ENCODE peak calls at places on chromosome 20, in eight cellular contexts. E is heart right ventricle, O is PC-9, M is epithelial cell of esophagus, R is H1, B is prostate gland, D is body of pancreas, I is GM23338. U is an unnamed sample.

GRCh38 chr20:24470782-24471582 is 1.6 kb downstream of the SYNDIG1 start:
- DNase-seq in I (peak; percentile 68), O (no peak), B (no peak), E (no peak), R (no peak), M (peak; percentile 14), D (no peak), U (no peak)

GRCh38 chr20:45685896-45686295 is 15.9 kb upstream of the WFDC11 start:
- DNase-seq in O (no peak), I (peak; percentile 68), M (peak; percentile 35), R (peak; percentile 19), E (no peak), B (no peak), D (no peak), U (no peak)

GRCh38 chr20:41308726-41309413 is 8.7 kb downstream of the ZHX3 start:
- DNase-seq in I (no peak), R (no peak), M (no peak), D (no peak), O (peak; percentile 55), E (no peak), B (no peak), U (no peak)

GRCh38 chr20:11234181-11234969 is 560.6 kb upstream of the JAG1 start:
- DNase-seq in O (no peak), M (no peak), R (no peak), I (no peak), B (no peak), D (no peak), E (no peak), U (no peak)

GRCh38 chr20:37438464-37439222 is 82.4 kb upstream of the NNAT start:
- DNase-seq in E (no peak), R (no peak), O (no peak), I (no peak), B (no peak), M (no peak), D (no peak), U (no peak)

GRCh38 chr20:17953935-17954334 is 14.7 kb downstream of the SNX5 start:
- DNase-seq in B (no peak), D (no peak), O (no peak), I (no peak), M (no peak), E (no peak), R (no peak), U (no peak)

GRCh38 chr20:39623584-39624234 is 661.6 kb downstream of the DHX35 start:
- DNase-seq in B (no peak), O (peak; percentile 21), R (no peak), D (no peak), M (peak; percentile 63), I (no peak), E (no peak), U (no peak)

GRCh38 chr20:878511-879307 is 37.4 kb downstream of the ANGPT4 start:
- DNase-seq in E (no peak), B (no peak), R (no peak), I (peak; percentile 84), D (no peak), M (peak; percentile 52), O (no peak), U (no peak)

GRCh38 chr20:21117521-21117920 is 8.4 kb upstream of the KIZ start:
- DNase-seq in R (no peak), I (no peak), E (no peak), O (no peak), B (no peak), M (no peak), D (no peak), U (no peak)

GRCh38 chr20:33470866-33471265 is 19.0 kb upstream of the CBFA2T2 start:
- DNase-seq in R (no peak), B (no peak), E (no peak), M (no peak), I (no peak), D (no peak), O (no peak), U (no peak)

GRCh38 chr20:33470457-33470856 is 19.4 kb upstream of the CBFA2T2 start:
- DNase-seq in E (no peak), D (no peak), R (no peak), B (no peak), M (no peak), O (no peak), I (no peak), U (no peak)

GRCh38 chr20:33474963-33475362 is 14.9 kb upstream of the CBFA2T2 start:
- DNase-seq in I (no peak), D (no peak), R (no peak), E (no peak), M (no peak), B (no peak), O (no peak), U (no peak)

GRCh38 chr20:33474097-33474846 is 15.6 kb upstream of the CBFA2T2 start:
- DNase-seq in E (no peak), R (no peak), D (no peak), I (no peak), O (no peak), M (no peak), B (no peak), U (no peak)

DNA sequence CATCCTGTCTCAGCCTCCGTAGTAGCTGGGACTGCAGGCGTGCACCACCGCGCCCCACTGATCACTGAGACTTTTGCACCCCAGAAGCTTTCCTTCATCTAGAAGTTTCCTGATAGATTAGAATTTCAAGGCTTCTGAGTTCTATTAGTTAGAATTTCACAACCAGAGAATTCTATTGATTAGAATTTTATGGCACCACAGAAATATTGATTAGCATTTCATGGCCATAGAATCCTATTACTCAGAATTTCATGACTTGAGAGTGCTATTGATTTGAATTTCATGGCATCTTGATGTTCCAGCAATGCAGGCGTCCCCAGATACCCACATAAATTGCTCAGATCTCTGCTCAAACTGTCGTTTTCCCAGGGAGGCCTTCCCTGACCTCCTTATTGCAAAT is 17.0 kb upstream of the CBFA2T2 start:
- DNase-seq in I (no peak), B (no peak), E (no peak), R (no peak), M (no peak), O (no peak), D (no peak), U (no peak)
- H3K4me3 ChIP-seq in I (no peak overlapping the region), B (no peak overlapping the region), E (no peak overlapping the region), R (no peak overlapping the region), M (no peak overlapping the region), O (no peak overlapping the region), D (no peak overlapping the region), U (no peak overlapping the region)

DNA sequence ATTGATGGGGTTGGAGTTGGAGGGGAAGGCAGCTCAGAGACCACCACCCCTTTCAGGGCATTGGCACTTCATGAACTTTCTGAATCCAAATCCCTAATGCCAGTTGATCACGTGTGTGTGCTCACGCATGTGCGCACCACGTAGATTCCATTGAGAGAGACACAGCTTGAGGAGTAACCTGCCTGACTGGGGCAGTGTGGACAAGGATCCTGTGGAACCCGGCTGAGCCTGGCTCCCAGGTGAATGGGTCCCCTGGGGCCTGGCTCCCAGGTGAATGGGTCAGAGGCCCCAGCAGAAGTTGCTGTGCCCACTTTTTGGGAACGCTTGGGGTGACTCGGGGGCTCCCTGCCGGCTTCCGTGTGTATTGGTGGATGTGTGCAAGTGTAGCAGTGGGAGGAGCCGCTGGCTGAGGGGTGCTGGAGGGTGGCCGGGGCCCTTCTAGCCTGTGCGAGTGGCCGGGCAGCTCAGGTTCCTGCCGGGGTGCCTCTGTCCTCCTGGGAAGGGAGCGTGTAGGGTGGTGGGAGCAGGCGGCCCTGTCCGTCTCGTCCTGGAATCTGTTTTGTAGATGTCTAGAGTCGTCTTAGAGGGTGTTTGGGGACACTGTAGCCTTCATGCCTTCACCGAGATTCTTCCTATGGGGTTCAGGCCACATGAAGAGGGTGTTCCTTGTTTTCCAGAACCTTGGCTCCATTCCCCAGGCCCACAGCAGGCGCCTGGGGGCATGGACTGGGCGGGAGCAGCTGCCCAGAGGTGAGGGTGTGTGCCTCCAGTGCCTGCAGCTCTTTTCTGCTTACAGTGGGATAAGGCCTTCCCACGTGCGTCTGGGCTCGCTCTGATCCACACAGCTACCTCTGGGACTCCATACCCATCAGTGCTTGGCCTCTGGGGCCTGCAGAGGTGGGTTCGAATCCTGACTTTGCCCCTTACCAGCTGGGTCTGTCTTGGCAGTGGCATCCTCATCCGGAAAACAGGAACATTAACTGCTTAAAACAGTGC is 3.2 kb downstream of the RBM38 start:
- DNase-seq in I (no peak), B (no peak), E (no peak), M (no peak), R (no peak), D (no peak), O (no peak), U (no peak)
- H3K4me3 ChIP-seq in I (no peak overlapping the region), B (no peak overlapping the region), E (no peak overlapping the region), M (no peak overlapping the region), R (no peak overlapping the region), D (no peak overlapping the region), O (no peak overlapping the region), U (no peak overlapping the region)

DNA sequence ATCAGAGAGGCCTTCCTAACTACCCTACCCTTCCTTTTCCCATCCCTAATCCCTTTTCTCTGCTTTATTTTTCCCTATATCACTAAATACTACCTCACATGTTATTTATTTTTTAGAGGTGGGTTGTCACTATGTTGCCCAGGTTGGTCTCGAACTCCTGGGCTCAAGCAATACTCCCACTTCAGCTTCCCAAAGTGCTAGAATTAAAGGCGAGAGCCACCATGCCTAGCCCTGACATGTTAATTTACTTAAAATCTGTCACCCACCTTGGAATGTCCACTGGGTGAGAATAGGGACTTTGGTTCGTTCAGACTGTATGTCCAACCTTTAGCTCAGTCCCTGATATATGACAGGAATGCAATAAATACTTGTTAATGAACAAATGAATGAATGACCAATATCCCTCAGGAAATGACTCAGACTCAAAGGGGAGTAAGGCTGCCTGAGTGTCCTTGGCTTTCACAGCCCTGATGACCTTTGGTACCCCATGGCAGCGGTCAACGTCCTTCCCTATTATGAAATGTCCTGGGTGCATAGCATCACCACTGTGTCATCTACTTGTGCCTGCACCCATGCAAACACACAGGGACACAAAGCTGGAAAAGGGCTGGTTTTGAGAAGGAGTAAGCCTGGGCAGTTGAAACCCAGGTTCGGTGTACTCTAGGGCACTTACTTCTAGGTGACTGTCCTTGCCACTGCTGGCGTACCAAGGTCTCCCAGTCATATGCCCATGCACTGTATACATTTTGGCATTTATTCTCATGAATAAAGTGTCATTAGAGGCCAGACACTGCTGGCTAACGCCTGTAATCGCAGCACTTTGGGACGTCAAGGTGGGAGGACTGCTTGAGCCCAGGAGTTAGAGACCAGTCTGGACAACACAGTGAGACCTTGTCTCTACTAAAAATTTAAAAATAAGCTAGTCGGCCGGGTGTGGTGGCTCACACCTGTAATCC is 26.5 kb downstream of the BCL2L1 start:
- DNase-seq in O (peak; percentile 99), R (no peak), D (no peak), I (no peak), M (no peak), E (no peak), B (no peak), U (no peak)
- H3K4me3 ChIP-seq in O (peak overlapping the region; percentile 5), R (no peak overlapping the region), D (no peak overlapping the region), I (no peak overlapping the region), M (no peak overlapping the region), E (no peak overlapping the region), B (no peak overlapping the region), U (no peak overlapping the region)

DNA sequence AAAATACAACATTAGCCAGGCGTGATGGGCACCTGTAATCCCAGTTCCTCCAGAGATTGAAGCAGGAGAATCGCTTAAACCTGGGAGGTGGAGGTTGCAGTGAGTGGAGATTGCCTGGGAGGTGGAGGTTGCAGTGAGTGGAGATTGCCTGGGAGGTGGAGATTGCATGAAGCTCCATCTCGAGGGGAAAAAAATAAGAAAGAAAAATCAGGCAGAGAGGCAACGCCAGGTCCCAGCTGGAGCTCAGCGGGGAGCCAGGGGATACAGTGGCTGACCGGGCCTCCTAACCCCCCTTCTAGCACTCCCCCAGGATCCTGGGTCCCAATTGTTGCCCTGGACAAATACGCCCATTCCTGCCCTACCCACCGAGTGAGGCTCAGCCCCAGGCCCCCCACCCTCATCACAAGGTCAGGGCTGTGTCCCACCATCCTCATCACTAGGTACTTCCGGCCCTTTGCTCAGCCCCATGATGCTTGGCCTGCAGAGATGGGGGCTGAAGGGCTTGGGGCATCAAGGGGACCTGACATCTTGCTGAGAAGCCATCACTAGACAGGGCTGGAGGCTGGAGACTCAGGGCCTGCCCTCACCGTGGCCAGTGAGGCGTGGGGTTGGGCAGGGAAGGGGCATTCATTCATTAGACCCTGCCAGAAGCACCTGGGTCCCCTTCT is 1.9 kb downstream of the OGFR start:
- DNase-seq in I (no peak), R (no peak), D (no peak), E (no peak), M (no peak), O (no peak), B (no peak), U (no peak)
- H3K4me3 ChIP-seq in I (peak overlapping the region; percentile 76), R (no peak overlapping the region), D (no peak overlapping the region), E (peak overlapping the region; percentile 100), M (no peak overlapping the region), O (peak overlapping the region; percentile 83), B (no peak overlapping the region), U (no peak overlapping the region)